ENCODE peak calls at places on chromosomes 12 and 14, in nine cellular contexts. B, U, M, P, J, H, I, V and S are unnamed samples.

GRCh38 chr14:50946234-50946935 is 2.1 kb upstream of the PYGL start:
- DNase-seq in V (no peak), U (no peak), I (no peak), B (no peak), H (no peak), P (no peak), M (no peak), J (no peak), S (no peak)

GRCh38 chr14:89134640-89135039 is 282.4 kb downstream of the FOXN3 start:
- DNase-seq in H (no peak), J (no peak), I (no peak), M (no peak), P (peak; percentile 81), B (no peak), V (no peak), U (no peak), S (no peak)

GRCh38 chr12:88834226-88834625 is 254.0 kb upstream of the KITLG start:
- DNase-seq in I (no peak), J (no peak), B (no peak), U (no peak), M (peak; percentile 50), H (no peak), V (no peak), P (no peak), S (no peak)

GRCh38 chr14:57068511-57068910 is 200.2 kb downstream of the EXOC5 start:
- DNase-seq in J (no peak), B (no peak), P (no peak), V (no peak), U (no peak), M (no peak), I (no peak), H (no peak), S (no peak)

GRCh38 chr12:48815281-48816110 is 2.8 kb upstream of the CACNB3 start:
- DNase-seq in J (peak; percentile 84), H (peak; percentile 79), U (no peak), I (peak; percentile 85), P (peak; percentile 84), M (peak; percentile 78), B (peak; percentile 74), V (peak; percentile 85), S (peak; percentile 76)

GRCh38 chr14:51552768-51553426 is 98.8 kb upstream of the FRMD6 start:
- DNase-seq in M (no peak), H (no peak), I (peak; percentile 45), V (no peak), P (no peak), B (peak; percentile 86), U (no peak), J (peak; percentile 36), S (no peak)

GRCh38 chr12:2324375-2324774 is 271.6 kb downstream of the CACNA1C start:
- DNase-seq in J (no peak), M (no peak), H (peak; percentile 36), V (no peak), B (no peak), U (no peak), P (peak; percentile 46), I (peak; percentile 34), S (no peak)

GRCh38 chr14:98477935-98478334 is 794.1 kb downstream of the BCL11B start:
- DNase-seq in V (no peak), U (no peak), P (no peak), H (no peak), B (no peak), J (no peak), I (no peak), M (no peak), S (no peak)

GRCh38 chr14:29927596-29928341 is at the start of gene PRKD1:
- DNase-seq in H (peak; percentile 72), I (peak; percentile 81), U (no peak), V (peak; percentile 77), P (peak; percentile 65), J (peak; percentile 66), M (peak; percentile 62), B (no peak), S (peak; percentile 18)

GRCh38 chr14:63273091-63273490 is 45.6 kb downstream of the GPHB5 start:
- DNase-seq in V (no peak), I (no peak), H (no peak), J (no peak), P (no peak), U (no peak), B (no peak), M (peak; percentile 12), S (no peak)

GRCh38 chr14:101178184-101179072 is 274.9 kb upstream of the RTL1 start:
- DNase-seq in V (peak; percentile 19), I (no peak), J (no peak), H (no peak), M (no peak), P (no peak), U (no peak), B (no peak), S (no peak)

GRCh38 chr14:22474730-22475351 is 114.2 kb downstream of the DAD1 start:
- DNase-seq in B (no peak), V (no peak), P (no peak), U (no peak), J (no peak), H (no peak), M (peak; percentile 2), I (no peak), S (no peak)

GRCh38 chr12:124626841-124627502 is 59.6 kb upstream of the NCOR2 start:
- DNase-seq in U (no peak), M (peak; percentile 43), I (peak; percentile 50), P (peak; percentile 55), V (peak; percentile 86), B (peak; percentile 47), H (peak; percentile 86), J (no peak), S (peak; percentile 79)

GRCh38 chr12:53952871-53953734 is 1.6 kb upstream of the HOXC12 start:
- DNase-seq in B (no peak), P (no peak), U (no peak), H (no peak), V (no peak), M (no peak), I (no peak), J (peak; percentile 22), S (no peak)

GRCh38 chr14:20427231-20428009 is 8.5 kb downstream of the KLHL33 start:
- DNase-seq in P (no peak), V (no peak), U (no peak), M (peak; percentile 71), B (no peak), J (peak; percentile 20), I (no peak), H (no peak), S (no peak)

GRCh38 chr12:127383281-127383680 is 883.7 kb upstream of the TMEM132C start:
- DNase-seq in H (no peak), M (no peak), U (no peak), J (peak; percentile 7), B (no peak), V (no peak), P (no peak), I (no peak), S (no peak)

GRCh38 chr12:12558291-12558690 is 4.4 kb downstream of the DUSP16 start:
- DNase-seq in M (no peak), J (no peak), V (no peak), P (no peak), U (no peak), B (no peak), H (no peak), I (peak; percentile 41), S (no peak)
- H3K27ac ChIP-seq in M (no peak overlapping the region), J (peak overlapping the region; percentile 53), V (no peak overlapping the region), P (peak overlapping the region; percentile 100), U (no peak overlapping the region), B (no peak overlapping the region), H (no peak overlapping the region), I (peak overlapping the region; percentile 99), S (no peak overlapping the region)

DNA sequence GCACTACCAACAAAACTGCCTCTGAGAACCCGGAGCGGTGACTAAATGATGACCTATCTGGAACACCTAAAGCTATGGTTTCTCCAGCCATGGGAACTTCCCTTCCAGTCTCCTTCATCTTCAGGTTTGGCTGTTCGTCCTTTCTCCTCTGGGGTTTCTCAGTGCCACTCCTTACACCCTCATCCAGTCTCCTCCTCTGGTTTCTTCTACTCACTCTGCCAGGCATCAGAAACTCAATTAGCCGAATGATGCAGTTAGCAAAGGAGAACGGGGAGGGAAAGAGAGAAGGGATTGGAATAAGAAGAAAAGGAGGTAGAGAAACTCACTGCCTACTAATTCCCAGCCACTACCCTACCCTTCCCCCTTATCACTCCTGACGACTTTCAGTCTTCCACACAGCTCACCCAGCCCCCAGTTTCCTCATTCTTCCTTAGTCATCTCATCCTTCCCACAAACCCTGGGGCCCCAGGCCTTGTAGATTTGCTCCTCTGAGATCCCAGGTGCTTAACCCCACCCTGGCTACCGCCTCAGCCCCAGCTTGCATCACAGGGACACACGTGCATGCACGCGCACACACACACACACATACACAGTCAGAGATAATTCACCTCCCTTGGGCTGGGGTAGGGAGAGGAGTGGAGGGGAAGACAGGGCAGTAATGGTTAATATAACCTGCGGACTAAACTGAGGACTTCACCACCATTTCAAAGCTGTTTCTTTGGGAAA is 13.0 kb downstream of the FGD6 start:
- DNase-seq in H (peak; percentile 13), U (peak; percentile 53), I (peak; percentile 61), V (peak; percentile 57), M (peak; percentile 95), J (peak; percentile 99), B (peak; percentile 77), P (peak; percentile 30), S (no peak)
- H3K4me1 ChIP-seq in H (peaks cover 40% of the 10 kb centered on the region), U (peaks cover 2% of the 10 kb centered on the region), I (peaks cover 62% of the 10 kb centered on the region), V (peaks cover 20% of the 10 kb centered on the region), M (peaks cover 24% of the 10 kb centered on the region), J (peaks cover 70% of the 10 kb centered on the region), B (no peaks in the 10 kb centered on the region), P (peaks cover 5% of the 10 kb centered on the region), S (no peaks in the 10 kb centered on the region)

GRCh38 chr12:100142851-100143559 is at the start of gene BLTP3B:
- DNase-seq in P (peak; percentile 94), H (peak; percentile 93), I (peak; percentile 94), U (peak; percentile 51), M (peak; percentile 55), B (peak; percentile 89), V (peak; percentile 94), J (peak; percentile 86), S (peak; percentile 87)

GRCh38 chr12:100141998-100142850 is 450 bp downstream of the BLTP3B start:
- DNase-seq in P (peak; percentile 75), J (peak; percentile 77), I (peak; percentile 55), V (peak; percentile 76), B (peak; percentile 52), M (no peak), U (no peak), H (peak; percentile 36), S (peak; percentile 49)

GRCh38 chr12:100145643-100146042 is 3.0 kb upstream of the BLTP3B start:
- DNase-seq in H (no peak), P (no peak), B (no peak), M (no peak), V (no peak), J (no peak), U (no peak), I (no peak), S (no peak)

GRCh38 chr12:100138048-100138907 is 4.4 kb downstream of the BLTP3B start:
- DNase-seq in V (no peak), M (peak; percentile 15), J (peak; percentile 45), H (no peak), B (no peak), I (no peak), P (no peak), U (no peak), S (no peak)

GRCh38 chr12:100141666-100141997 is 1.0 kb downstream of the BLTP3B start:
- DNase-seq in J (peak; percentile 77), H (no peak), M (peak; percentile 92), I (peak; percentile 66), P (no peak), U (no peak), V (no peak), B (no peak), S (no peak)
- TF ChIP-seq POLR2A in J (no peak), H (no peak), M (peak; percentile 26), I (no peak), P (no peak), U (no peak), V (no peak), B (no peak), S (no peak)

GRCh38 chr12:65634061-65634460 is 190.2 kb upstream of the HMGA2 start:
- DNase-seq in B (no peak), U (no peak), J (no peak), V (no peak), M (no peak), I (no peak), P (no peak), H (no peak), S (no peak)
- H3K27ac ChIP-seq in B (peak overlapping the region; percentile 12), U (no peak overlapping the region), J (peak overlapping the region; percentile 70), V (no peak overlapping the region), M (peak overlapping the region; percentile 44), I (no peak overlapping the region), P (no peak overlapping the region), H (no peak overlapping the region), S (no peak overlapping the region)